ENCODE peak calls at places on chromosomes 11 and 22, in seven cellular contexts. B, H, O, I, N, J and X are unnamed samples.

GRCh38 chr22:28019360-28019759 is 100.3 kb upstream of the PITPNB start:
- DNase-seq in N (peak; percentile 59), I (no peak), O (peak; percentile 29), J (no peak), B (no peak), H (peak; percentile 61), X (no peak)

GRCh38 chr22:39943366-39943765 is 16.8 kb upstream of the TMA7B start:
- DNase-seq in B (no peak), I (no peak), O (no peak), J (no peak), N (no peak), H (no peak), X (no peak)

GRCh38 chr22:20011993-20012740 is 4.5 kb downstream of the ARVCF start:
- DNase-seq in J (no peak), H (no peak), N (peak; percentile 59), O (no peak), I (no peak), B (no peak), X (no peak)

GRCh38 chr22:40463017-40463631 is 92.7 kb downstream of the SGSM3 start:
- DNase-seq in J (peak; percentile 34), H (no peak), O (no peak), B (peak; percentile 5), I (no peak), N (no peak), X (peak; percentile 8)

GRCh38 chr11:94934362-94934761 is 39.0 kb downstream of the CWC15 start:
- DNase-seq in H (no peak), I (no peak), N (no peak), O (peak; percentile 68), B (no peak), J (no peak), X (no peak)

GRCh38 chr22:27309713-27310112 is 491.8 kb downstream of the MN1 start:
- DNase-seq in N (no peak), J (no peak), H (no peak), O (no peak), I (no peak), B (no peak), X (no peak)

GRCh38 chr22:43749473-43749872 is 62.6 kb downstream of the EFCAB6 start:
- DNase-seq in B (no peak), O (no peak), N (no peak), J (no peak), H (no peak), I (no peak), X (no peak)

GRCh38 chr22:42974223-42974622 is 40.7 kb downstream of the PACSIN2 start:
- DNase-seq in B (no peak), I (no peak), J (no peak), H (no peak), N (no peak), O (no peak), X (no peak)

GRCh38 chr22:23026777-23027176 is 43.5 kb upstream of the GNAZ start:
- DNase-seq in H (no peak), J (no peak), O (no peak), N (no peak), I (no peak), B (no peak), X (no peak)

GRCh38 chr11:23976776-23977380 is 520.0 kb upstream of the LUZP2 start:
- DNase-seq in H (no peak), B (no peak), O (peak; percentile 64), I (no peak), J (no peak), N (no peak), X (no peak)

GRCh38 chr11:76699461-76700091 is 29.0 kb upstream of the LRRC32 start:
- DNase-seq in B (no peak), J (no peak), N (no peak), H (no peak), I (no peak), O (peak; percentile 23), X (no peak)

GRCh38 chr11:78730267-78730824 is 155.7 kb upstream of the NARS2 start:
- DNase-seq in O (no peak), B (no peak), J (no peak), H (no peak), I (no peak), N (no peak), X (no peak)

GRCh38 chr22:38327805-38328204 is 10.6 kb upstream of the CSNK1E start:
- DNase-seq in N (no peak), J (no peak), B (no peak), O (peak; percentile 79), H (no peak), I (no peak), X (no peak)

GRCh38 chr22:45292675-45293402 is 8.1 kb downstream of the UPK3A start:
- DNase-seq in B (no peak), N (no peak), O (no peak), I (no peak), J (no peak), H (no peak), X (no peak)
- H3K27ac ChIP-seq in B (no peak overlapping the region), N (no peak overlapping the region), O (no peak overlapping the region), I (no peak overlapping the region), J (no peak overlapping the region), H (no peak overlapping the region), X (no peak overlapping the region)

DNA sequence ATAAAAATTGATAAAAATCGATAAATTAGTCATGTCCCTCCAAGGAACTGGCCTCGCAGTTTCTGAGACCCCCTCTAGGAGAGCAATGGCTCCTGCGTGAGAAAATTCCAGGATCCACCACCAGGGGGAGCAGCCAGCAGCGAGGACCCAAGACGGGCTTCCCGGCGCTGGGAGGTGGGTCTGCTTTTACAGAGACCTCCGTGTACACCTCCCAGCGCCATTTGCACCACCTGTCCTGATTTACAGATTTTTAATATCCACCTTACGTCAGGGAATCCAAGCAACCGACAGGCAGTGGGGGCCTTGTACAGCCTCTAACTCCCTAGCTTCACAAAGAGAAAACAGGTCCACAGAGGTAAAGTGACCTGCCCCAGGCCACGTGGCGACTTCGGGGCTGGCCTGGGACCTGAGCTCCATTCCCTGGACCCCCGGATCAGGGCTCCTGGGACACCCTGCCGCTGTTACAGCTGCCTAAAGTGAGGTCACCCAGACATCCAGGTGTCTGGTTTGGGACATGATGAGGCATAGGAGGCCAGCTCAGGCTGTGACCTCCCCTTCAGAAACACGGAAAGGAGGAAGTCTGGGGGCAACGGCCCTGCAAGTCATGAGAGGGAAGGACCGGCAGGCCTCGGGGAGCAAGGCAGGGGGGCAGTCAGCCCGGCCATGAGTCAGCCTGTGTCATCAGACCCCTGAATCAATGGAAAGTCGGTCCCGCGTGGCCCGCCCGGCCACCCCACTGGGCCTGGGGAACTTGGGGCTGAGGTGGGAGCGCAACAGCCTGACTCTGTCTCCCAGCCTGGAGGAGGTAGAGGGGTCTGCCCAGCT is 3.5 kb downstream of the OSM start:
- DNase-seq in N (peak; percentile 85), H (peak; percentile 87), J (peak; percentile 76), B (peak; percentile 57), O (peak; percentile 57), I (no peak), X (peak; percentile 76)
- H3K27ac ChIP-seq in N (no peak overlapping the region), H (no peak overlapping the region), J (no peak overlapping the region), B (peak overlapping the region; percentile 29), O (no peak overlapping the region), I (no peak overlapping the region), X (no peak overlapping the region)

GRCh38 chr11:3914807-3915206 is 59.3 kb downstream of the STIM1 start:
- DNase-seq in H (no peak), O (peak; percentile 23), I (no peak), N (no peak), J (no peak), B (no peak), X (no peak)

GRCh38 chr11:3922056-3922455 is 66.6 kb downstream of the STIM1 start:
- DNase-seq in H (no peak), I (no peak), N (no peak), O (no peak), J (no peak), B (no peak), X (no peak)

GRCh38 chr11:3916962-3917361 is 61.5 kb downstream of the STIM1 start:
- DNase-seq in H (no peak), J (no peak), I (no peak), B (no peak), N (no peak), O (no peak), X (no peak)

GRCh38 chr11:3925513-3925912 is 70.0 kb downstream of the STIM1 start:
- DNase-seq in H (no peak), I (no peak), O (no peak), J (no peak), B (no peak), N (no peak), X (no peak)

DNA sequence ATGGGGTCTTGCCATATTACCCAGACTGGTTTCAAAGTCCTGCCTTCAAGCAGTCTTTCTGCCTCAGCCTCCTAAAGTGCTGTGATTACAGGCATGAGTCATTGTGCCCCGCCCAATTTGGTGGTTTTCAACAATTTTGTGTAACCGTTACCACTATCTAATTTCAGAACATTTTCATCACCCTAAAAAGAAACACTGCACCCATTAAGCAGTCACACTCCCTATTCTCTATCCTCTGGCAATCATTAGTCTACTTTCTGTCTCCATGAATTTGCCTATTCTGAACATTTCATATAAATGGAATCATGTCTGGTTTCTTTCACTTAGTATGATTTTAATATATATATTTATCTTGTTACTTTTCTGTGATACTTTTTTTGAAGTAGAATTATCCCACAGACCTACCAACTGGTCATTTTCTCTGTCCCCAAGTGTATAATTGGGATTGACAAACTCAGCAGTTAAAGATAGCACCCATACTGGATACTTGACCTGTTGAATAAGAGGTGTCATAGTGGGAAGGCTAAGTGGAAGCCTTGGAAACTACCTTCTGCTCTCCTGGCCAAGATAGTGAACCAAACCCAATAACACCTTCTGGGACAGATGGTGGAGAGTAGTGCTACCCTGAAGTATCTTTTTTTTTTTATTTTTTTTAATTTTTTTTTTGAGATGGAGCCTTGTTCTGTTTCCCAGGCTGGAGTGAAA is 64.8 kb downstream of the STIM1 start:
- DNase-seq in N (no peak), B (peak; percentile 43), H (peak; percentile 76), J (peak; percentile 69), I (no peak), O (peak; percentile 78), X (no peak)
- H3K27ac ChIP-seq in N (no peak overlapping the region), B (no peak overlapping the region), H (no peak overlapping the region), J (no peak overlapping the region), I (no peak overlapping the region), O (no peak overlapping the region), X (no peak overlapping the region)

GRCh38 chr22:46010951-46011626 is 34.1 kb upstream of the WNT7B start:
- DNase-seq in N (peak; percentile 95), O (no peak), B (no peak), I (no peak), H (peak; percentile 73), J (no peak), X (peak; percentile 88)
- H3K27ac ChIP-seq in N (peak overlapping the region; percentile 88), O (no peak overlapping the region), B (no peak overlapping the region), I (peak overlapping the region; percentile 72), H (peak overlapping the region; percentile 99), J (no peak overlapping the region), X (peak overlapping the region; percentile 93)

DNA sequence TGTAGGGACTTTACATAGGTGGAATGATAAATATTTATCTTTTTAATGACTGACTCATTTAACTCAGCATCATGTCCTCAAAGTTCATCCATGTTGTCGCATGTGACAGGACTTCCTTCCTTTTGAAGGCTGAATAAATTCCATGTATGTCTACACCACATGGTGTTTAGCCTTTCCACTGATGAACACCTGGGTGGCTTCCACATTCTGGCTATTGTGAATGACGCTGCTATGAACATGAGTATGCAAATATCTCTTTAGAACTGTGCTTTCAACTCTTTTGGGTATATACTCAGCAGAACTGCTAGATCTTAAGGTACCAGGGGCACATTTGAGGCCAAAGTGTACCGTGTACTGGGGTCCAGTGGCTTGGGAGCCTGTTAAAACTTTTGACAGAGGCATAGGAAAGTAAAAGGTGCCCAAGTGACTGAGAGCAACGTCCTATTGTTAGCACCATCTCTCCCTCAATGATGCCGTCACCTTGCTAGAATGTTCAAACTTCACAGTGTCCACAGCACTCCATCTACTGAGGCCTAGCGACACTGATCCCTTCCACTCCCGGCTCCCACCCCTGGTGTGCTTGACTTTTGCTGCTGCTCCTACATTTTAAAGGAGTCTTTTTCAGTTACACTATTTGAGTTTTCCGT is 24.0 kb downstream of the LARGE1 start:
- DNase-seq in B (no peak), J (no peak), O (no peak), H (no peak), I (no peak), N (no peak), X (no peak)
- H3K27ac ChIP-seq in B (no peak overlapping the region), J (no peak overlapping the region), O (no peak overlapping the region), H (no peak overlapping the region), I (peak overlapping the region; percentile 14), N (no peak overlapping the region), X (no peak overlapping the region)